ENCODE peak calls at places on chromosomes 2 and 18, in four cellular contexts. Z is T1000, A is tibial artery, L is RKO. P is an unnamed sample.

GRCh38 chr2:105775809-105776559 is 31.3 kb downstream of the NCK2 start:
- DNase-seq in L (no peak), Z (no peak), A (no peak), P (no peak)

GRCh38 chr2:120239488-120240287 is 13.0 kb upstream of the RALB start:
- DNase-seq in Z (peak; percentile 30), L (peak; percentile 42), A (peak; percentile 53), P (no peak)

GRCh38 chr2:96965781-96966514 is 20.4 kb downstream of the FAM178B start:
- DNase-seq in L (no peak), Z (no peak), A (no peak), P (no peak)

GRCh38 chr2:239329972-239330572 is 70.7 kb downstream of the HDAC4 start:
- DNase-seq in Z (no peak), A (no peak), L (no peak), P (no peak)

GRCh38 chr2:129732630-129733026 is 246.8 kb upstream of the RAB6C start:
- DNase-seq in Z (no peak), L (no peak), A (no peak), P (no peak)

GRCh38 chr18:46672062-46672970 is 15.3 kb upstream of the LOXHD1 start:
- DNase-seq in L (no peak), A (no peak), Z (no peak), P (no peak)

GRCh38 chr2:220550995-220551702 is 923.7 kb downstream of the SLC4A3 start:
- DNase-seq in Z (no peak), A (no peak), L (no peak), P (no peak)

GRCh38 chr2:101803128-101803527 is 105.6 kb downstream of the MAP4K4 start:
- DNase-seq in L (no peak), Z (no peak), A (no peak), P (no peak)

GRCh38 chr2:76599732-76600368 is 889.1 kb upstream of the GCFC2 start:
- DNase-seq in Z (peak; percentile 44), L (peak; percentile 90), A (no peak), P (peak; percentile 85)

GRCh38 chr2:19358242-19359020 is at the start of gene OSR1:
- DNase-seq in Z (peak; percentile 49), A (peak; percentile 79), L (no peak), P (no peak)

GRCh38 chr2:84424152-84424551 is 34.9 kb downstream of the SUCLG1 start:
- DNase-seq in A (no peak), L (peak; percentile 30), Z (no peak), P (no peak)

GRCh38 chr2:65055427-65056214 is 595 bp upstream of the CEP68 start:
- DNase-seq in A (peak; percentile 55), L (no peak), Z (peak; percentile 39), P (no peak)

P was measured in LNCaP clone FGC.